ENCODE peak calls at places on chromosomes 6 and 20, in eight cellular contexts. G is hepatocyte, T is cardiac muscle cell, H is astrocyte of the cerebellum, W is uterus, A is dorsolateral prefrontal cortex, Y is endothelial cell, S is choroid plexus epithelial cell. N is an unnamed sample.

GRCh38 chr6:78995946-78996345 is 82.1 kb downstream of the PHIP start:
- DNase-seq in G (no peak), T (peak; percentile 32), H (no peak), W (no peak), A (no peak), Y (no peak), S (peak; percentile 40), N (peak; percentile 6)

GRCh38 chr6:135531954-135532490 is 34.5 kb upstream of the AHI1 start:
- DNase-seq in G (no peak), T (no peak), H (no peak), W (no peak), A (no peak), Y (no peak), S (no peak), N (no peak)

GRCh38 chr6:21742238-21742660 is 148.7 kb downstream of the SOX4 start:
- DNase-seq in G (peak; percentile 30), T (peak; percentile 74), H (no peak), W (no peak), A (no peak), Y (no peak), S (peak; percentile 90), N (peak; percentile 88)

GRCh38 chr6:163460307-163460782 is 45.8 kb downstream of the QKI start:
- DNase-seq in G (no peak), T (peak; percentile 45), H (peak; percentile 42), W (no peak), A (no peak), Y (no peak), S (peak; percentile 63), N (peak; percentile 64)

GRCh38 chr20:50288128-50288623 is 97.5 kb downstream of the CEBPB start:
- DNase-seq in G (no peak), T (no peak), H (no peak), W (no peak), A (no peak), Y (no peak), S (no peak), N (no peak)

GRCh38 chr6:111551521-111552231 is 54.0 kb downstream of the TRAF3IP2 start:
- DNase-seq in G (peak; percentile 34), T (no peak), H (no peak), W (peak; percentile 48), A (no peak), Y (no peak), S (peak; percentile 22), N (no peak)

GRCh38 chr6:43009124-43009523 is 4.6 kb downstream of the MEA1 start:
- DNase-seq in G (peak; percentile 63), T (peak; percentile 51), H (no peak), W (no peak), A (peak; percentile 64), Y (peak; percentile 31), S (peak; percentile 61), N (peak; percentile 43)

GRCh38 chr6:92577077-92577719 is 842.2 kb downstream of the EPHA7 start:
- DNase-seq in G (no peak), T (peak; percentile 4), H (peak; percentile 79), W (no peak), A (no peak), Y (no peak), S (peak; percentile 27), N (no peak)

GRCh38 chr6:108592371-108593337 is 31.9 kb downstream of the FOXO3 start:
- DNase-seq in G (no peak), T (peak; percentile 66), H (peak; percentile 72), W (peak; percentile 64), A (peak; percentile 48), Y (no peak), S (peak; percentile 71), N (peak; percentile 94)

GRCh38 chr6:128491041-128491642 is 29.3 kb downstream of the PTPRK start:
- DNase-seq in G (no peak), T (peak; percentile 58), H (peak; percentile 68), W (no peak), A (no peak), Y (no peak), S (peak; percentile 49), N (no peak)

GRCh38 chr6:90478789-90479602 is 107.9 kb downstream of the MAP3K7 start:
- DNase-seq in G (peak; percentile 95), T (peak; percentile 95), H (peak; percentile 90), W (peak; percentile 94), A (peak; percentile 89), Y (peak; percentile 90), S (peak; percentile 97), N (peak; percentile 96)

GRCh38 chr20:54208492-54209044 is 681 bp downstream of the PFDN4 start:
- DNase-seq in G (peak; percentile 54), T (peak; percentile 36), H (peak; percentile 26), W (no peak), A (no peak), Y (no peak), S (peak; percentile 79), N (peak; percentile 68)

GRCh38 chr20:25549866-25550477 is 35.4 kb downstream of the NINL start:
- DNase-seq in G (no peak), T (peak; percentile 81), H (peak; percentile 43), W (no peak), A (no peak), Y (no peak), S (peak; percentile 77), N (peak; percentile 70)

GRCh38 chr20:62822788-62823651 is 6.2 kb downstream of the COL9A3 start:
- DNase-seq in G (peak; percentile 65), T (no peak), H (no peak), W (no peak), A (no peak), Y (peak; percentile 53), S (no peak), N (peak; percentile 36)

GRCh38 chr20:36832791-36833190 is 43.1 kb upstream of the TLDC2 start:
- DNase-seq in G (no peak), T (no peak), H (no peak), W (no peak), A (no peak), Y (no peak), S (no peak), N (no peak)

GRCh38 chr6:4664117-4664626 is 112.0 kb upstream of the CDYL start:
- DNase-seq in G (peak; percentile 15), T (peak; percentile 93), H (peak; percentile 74), W (peak; percentile 89), A (peak; percentile 42), Y (no peak), S (peak; percentile 82), N (peak; percentile 95)

GRCh38 chr20:64149809-64150560 is 14.3 kb upstream of the MYT1 start:
- DNase-seq in G (no peak), T (no peak), H (no peak), W (no peak), A (no peak), Y (no peak), S (no peak), N (no peak)

GRCh38 chr20:49029203-49029602 is 16.9 kb upstream of the CSE1L start:
- DNase-seq in G (no peak), T (peak; percentile 15), H (no peak), W (no peak), A (no peak), Y (no peak), S (no peak), N (no peak)

GRCh38 chr20:63742381-63743024 is 2.9 kb downstream of the SLC2A4RG start:
- DNase-seq in G (peak; percentile 10), T (no peak), H (no peak), W (no peak), A (no peak), Y (no peak), S (no peak), N (no peak)

GRCh38 chr20:32470025-32470861 is 112.1 kb downstream of the ASXL1 start:
- DNase-seq in G (peak; percentile 80), T (peak; percentile 90), H (no peak), W (peak; percentile 71), A (no peak), Y (peak; percentile 92), S (peak; percentile 93), N (peak; percentile 75)

GRCh38 chr20:50169329-50169823 is 15.9 kb upstream of the PEDS1 start:
- DNase-seq in G (peak; percentile 82), T (peak; percentile 83), H (no peak), W (peak; percentile 82), A (peak; percentile 95), Y (peak; percentile 83), S (peak; percentile 85), N (peak; percentile 83)

GRCh38 chr6:68307301-68307700 is 327.8 kb upstream of the ADGRB3 start:
- DNase-seq in G (no peak), T (no peak), H (no peak), W (no peak), A (no peak), Y (no peak), S (no peak), N (no peak)

DNA sequence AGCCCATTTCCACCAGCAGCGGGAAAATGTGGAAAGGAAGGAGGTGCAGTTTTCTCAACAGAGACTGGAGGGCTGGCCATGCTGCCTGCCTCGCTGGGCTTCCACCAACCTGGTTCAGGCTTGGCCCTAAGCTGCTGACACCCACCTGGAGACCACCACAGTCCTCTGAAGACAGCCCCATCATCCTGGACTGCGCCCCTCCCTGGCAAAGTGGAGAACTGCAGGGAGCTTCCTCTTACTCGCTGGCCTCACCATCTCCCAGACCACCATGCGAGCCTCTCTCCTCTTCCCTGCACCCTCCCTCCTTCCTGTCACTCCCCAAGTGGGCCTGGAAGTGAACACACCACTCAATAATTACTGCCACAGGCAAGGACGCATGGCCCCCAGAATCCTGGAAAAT is 71.5 kb downstream of the PSMG4 start:
- DNase-seq in G (no peak), T (no peak), H (no peak), W (no peak), A (no peak), Y (no peak), S (no peak), N (no peak)
- TF ChIP-seq CTCF in G (no peak), T (no peak), H (peak; percentile 12), W (no peak), A (no peak), Y (peak; percentile 35), S (no peak), N (no peak)

GRCh38 chr6:121993362-121993761 is 406.1 kb upstream of the HSF2 start:
- DNase-seq in G (no peak), T (no peak), H (no peak), W (no peak), A (no peak), Y (no peak), S (no peak), N (no peak)
- TF ChIP-seq CTCF in G (no peak), T (no peak), H (no peak), W (no peak), A (no peak), Y (no peak), S (no peak), N (no peak)

GRCh38 chr20:1734269-1734858 is 76.8 kb upstream of the SIRPG start:
- DNase-seq in G (no peak), T (no peak), H (no peak), W (no peak), A (peak; percentile 33), Y (no peak), S (peak; percentile 14), N (peak; percentile 40)
- TF ChIP-seq CTCF in G (no peak), T (no peak), H (no peak), W (no peak), A (peak; percentile 42), Y (no peak), S (no peak), N (no peak)

GRCh38 chr20:38113401-38114325 is 51.4 kb downstream of the TGM2 start:
- DNase-seq in G (peak; percentile 47), T (peak; percentile 57), H (no peak), W (no peak), A (no peak), Y (peak; percentile 49), S (peak; percentile 63), N (no peak)
- TF ChIP-seq CTCF in G (peak; percentile 33), T (peak; percentile 41), H (peak; percentile 13), W (no peak), A (no peak), Y (peak; percentile 15), S (peak; percentile 58), N (peak; percentile 15)